ENCODE peak calls at places on chromosomes 2 and 18, in four cellular contexts. One of them, this sample, is unnamed.

GRCh38 chr2:140502951-140503630 is 1627.7 kb downstream of the LRP1B start:
- DNase-seq in IMR-90: peak; percentile 56
- DNase-seq in neural progenitor cell: no peak
- DNase-seq in HCT116: no peak
- DNase-seq in this sample: peak; percentile 89

GRCh38 chr2:109089602-109090300 is 39.3 kb upstream of the SH3RF3 start:
- DNase-seq in neural progenitor cell: no peak
- DNase-seq in HCT116: no peak
- DNase-seq in IMR-90: peak; percentile 73
- DNase-seq in this sample: peak; percentile 54

GRCh38 chr18:32754508-32755263 is 18.1 kb downstream of the KLHL14 start:
- DNase-seq in HCT116: no peak
- DNase-seq in neural progenitor cell: peak; percentile 59
- DNase-seq in IMR-90: no peak
- DNase-seq in this sample: no peak

GRCh38 chr2:240452471-240453256 is 17.2 kb downstream of the GPC1 start:
- DNase-seq in neural progenitor cell: peak; percentile 91
- DNase-seq in HCT116: no peak
- DNase-seq in IMR-90: peak; percentile 35
- DNase-seq in this sample: peak; percentile 61

GRCh38 chr2:120874876-120875275 is 139.2 kb downstream of the GLI2 start:
- DNase-seq in HCT116: no peak
- DNase-seq in IMR-90: no peak
- DNase-seq in neural progenitor cell: no peak
- DNase-seq in this sample: peak; percentile 26

GRCh38 chr18:78935406-78935805 is 44.2 kb upstream of the SALL3 start:
- DNase-seq in HCT116: no peak
- DNase-seq in IMR-90: no peak
- DNase-seq in neural progenitor cell: no peak
- DNase-seq in this sample: no peak

GRCh38 chr2:169221745-169222369 is 140.5 kb downstream of the LRP2 start:
- DNase-seq in neural progenitor cell: no peak
- DNase-seq in IMR-90: no peak
- DNase-seq in HCT116: peak; percentile 24
- DNase-seq in this sample: peak; percentile 20

GRCh38 chr2:200335657-200336056 is 29.2 kb downstream of the SPATS2L start:
- DNase-seq in HCT116: no peak
- DNase-seq in neural progenitor cell: no peak
- DNase-seq in IMR-90: no peak
- DNase-seq in this sample: no peak

GRCh38 chr2:126664234-126664633 is 8.3 kb downstream of the GYPC start:
- DNase-seq in IMR-90: no peak
- DNase-seq in HCT116: no peak
- DNase-seq in neural progenitor cell: no peak
- DNase-seq in this sample: no peak

GRCh38 chr18:7370812-7371211 is 139.9 kb downstream of the LRRC30 start:
- DNase-seq in neural progenitor cell: no peak
- DNase-seq in HCT116: no peak
- DNase-seq in IMR-90: no peak
- DNase-seq in this sample: no peak

GRCh38 chr2:106867231-106867943 is 18.6 kb downstream of the ST6GAL2 start:
- DNase-seq in IMR-90: no peak
- DNase-seq in neural progenitor cell: peak; percentile 54
- DNase-seq in HCT116: no peak
- DNase-seq in this sample: no peak

GRCh38 chr2:32748158-32748557 is 120.3 kb downstream of the TTC27 start:
- DNase-seq in IMR-90: no peak
- DNase-seq in HCT116: no peak
- DNase-seq in neural progenitor cell: no peak
- DNase-seq in this sample: no peak

GRCh38 chr2:235564884-235565530 is 71.2 kb downstream of the AGAP1 start:
- DNase-seq in HCT116: no peak
- DNase-seq in IMR-90: no peak
- DNase-seq in neural progenitor cell: no peak
- DNase-seq in this sample: no peak

GRCh38 chr2:142100967-142101366 is 29.8 kb downstream of the LRP1B start:
- DNase-seq in HCT116: no peak
- DNase-seq in IMR-90: no peak
- DNase-seq in neural progenitor cell: no peak
- DNase-seq in this sample: no peak

GRCh38 chr2:170771049-170771937 is 1.1 kb downstream of the ERICH2 start:
- DNase-seq in IMR-90: peak; percentile 15
- DNase-seq in HCT116: peak; percentile 7
- DNase-seq in neural progenitor cell: peak; percentile 81
- DNase-seq in this sample: peak; percentile 54

GRCh38 chr2:119435148-119435952 is 3.7 kb downstream of the TMEM37 start:
- DNase-seq in neural progenitor cell: no peak
- DNase-seq in IMR-90: no peak
- DNase-seq in HCT116: no peak
- DNase-seq in this sample: no peak

GRCh38 chr18:75209129-75209951 is at the start of gene PTGR3:
- DNase-seq in IMR-90: peak; percentile 73
- DNase-seq in HCT116: peak; percentile 67
- DNase-seq in neural progenitor cell: peak; percentile 87
- DNase-seq in this sample: peak; percentile 85

GRCh38 chr18:21359746-21360145 is 117.7 kb downstream of the GREB1L start:
- DNase-seq in HCT116: no peak
- DNase-seq in neural progenitor cell: no peak
- DNase-seq in IMR-90: no peak
- DNase-seq in this sample: peak; percentile 68

GRCh38 chr2:98634406-98635092 is 26.2 kb downstream of the UNC50 start:
- DNase-seq in IMR-90: no peak
- DNase-seq in neural progenitor cell: peak; percentile 65
- DNase-seq in HCT116: peak; percentile 7
- DNase-seq in this sample: peak; percentile 20

GRCh38 chr2:75031906-75032803 is 73.7 kb downstream of the POLE4 start:
- DNase-seq in HCT116: no peak
- DNase-seq in neural progenitor cell: no peak
- DNase-seq in IMR-90: no peak
- DNase-seq in this sample: no peak

GRCh38 chr2:152573168-152573567 is 144.1 kb downstream of the PRPF40A start:
- DNase-seq in HCT116: peak; percentile 4
- DNase-seq in IMR-90: peak; percentile 93
- DNase-seq in neural progenitor cell: no peak
- DNase-seq in this sample: peak; percentile 96

GRCh38 chr2:176130153-176130916 is 830 bp downstream of the HOXD8 start:
- DNase-seq in IMR-90: no peak
- DNase-seq in neural progenitor cell: peak; percentile 76
- DNase-seq in HCT116: no peak
- DNase-seq in this sample: peak; percentile 86

GRCh38 chr2:71609029-71609428 is 155.7 kb downstream of the DYSF start:
- DNase-seq in HCT116: no peak
- DNase-seq in neural progenitor cell: no peak
- DNase-seq in IMR-90: no peak
- DNase-seq in this sample: no peak

GRCh38 chr2:121049141-121049540 is 235.9 kb downstream of the TFCP2L1 start:
- DNase-seq in neural progenitor cell: peak; percentile 48
- DNase-seq in IMR-90: no peak
- DNase-seq in HCT116: no peak
- DNase-seq in this sample: no peak

GRCh38 chr2:240433973-240434727 is 1.3 kb upstream of the GPC1 start:
- DNase-seq in HCT116: peak; percentile 81
- DNase-seq in IMR-90: peak; percentile 98
- DNase-seq in neural progenitor cell: no peak
- DNase-seq in this sample: peak; percentile 98

DNA sequence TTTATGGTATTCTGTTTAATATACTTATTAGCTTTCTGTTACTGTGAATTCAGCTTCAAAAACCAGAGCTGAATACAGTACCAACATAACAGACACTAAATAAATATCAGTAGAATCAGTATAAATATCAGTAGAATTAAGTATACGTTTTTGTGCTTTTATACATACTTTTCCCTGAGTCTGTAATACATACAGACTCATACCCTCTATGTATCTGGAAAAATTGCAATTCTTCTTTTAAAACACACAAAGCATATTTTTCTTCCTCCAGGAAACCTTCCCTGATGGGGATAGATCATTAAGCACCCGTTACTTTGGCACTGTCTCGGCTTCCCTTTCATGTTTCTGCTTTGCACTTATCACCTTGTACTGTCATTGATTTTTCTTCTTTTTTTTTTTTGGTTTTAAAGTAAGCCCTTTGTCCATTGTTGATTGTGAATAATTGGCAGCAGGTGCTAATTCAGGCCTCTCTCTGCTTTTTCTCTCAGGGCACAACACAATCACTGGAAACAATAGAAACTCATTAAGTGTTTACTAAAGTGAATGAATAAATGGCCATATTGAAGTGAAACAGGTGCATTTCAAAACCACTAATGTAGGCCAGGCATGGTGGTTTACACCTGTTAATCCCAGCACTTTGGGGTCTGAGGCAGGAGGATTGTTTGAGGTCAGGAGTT is 20.4 kb downstream of the SLC38A11 start:
- DNase-seq in HCT116: no peak
- DNase-seq in IMR-90: no peak
- DNase-seq in neural progenitor cell: no peak
- DNase-seq in this sample: no peak
- H3K27ac ChIP-seq in HCT116: no peak overlapping the region
- H3K27ac ChIP-seq in IMR-90: no peak overlapping the region
- H3K27ac ChIP-seq in neural progenitor cell: peak overlapping the region; percentile 14
- H3K27ac ChIP-seq in this sample: no peak overlapping the region

GRCh38 chr2:68435605-68436004 is 31.5 kb downstream of the FBXO48 start:
- DNase-seq in neural progenitor cell: no peak
- DNase-seq in IMR-90: peak; percentile 56
- DNase-seq in HCT116: no peak
- DNase-seq in this sample: peak; percentile 22

GRCh38 chr2:68438455-68439303 is 28.4 kb downstream of the FBXO48 start:
- DNase-seq in neural progenitor cell: no peak
- DNase-seq in HCT116: no peak
- DNase-seq in IMR-90: no peak
- DNase-seq in this sample: no peak

GRCh38 chr2:68432696-68433658 is 34.1 kb downstream of the FBXO48 start:
- DNase-seq in IMR-90: no peak
- DNase-seq in neural progenitor cell: no peak
- DNase-seq in HCT116: no peak
- DNase-seq in this sample: no peak

GRCh38 chr2:68434981-68435380 is 32.1 kb downstream of the FBXO48 start:
- DNase-seq in neural progenitor cell: no peak
- DNase-seq in HCT116: no peak
- DNase-seq in IMR-90: no peak
- DNase-seq in this sample: no peak

DNA sequence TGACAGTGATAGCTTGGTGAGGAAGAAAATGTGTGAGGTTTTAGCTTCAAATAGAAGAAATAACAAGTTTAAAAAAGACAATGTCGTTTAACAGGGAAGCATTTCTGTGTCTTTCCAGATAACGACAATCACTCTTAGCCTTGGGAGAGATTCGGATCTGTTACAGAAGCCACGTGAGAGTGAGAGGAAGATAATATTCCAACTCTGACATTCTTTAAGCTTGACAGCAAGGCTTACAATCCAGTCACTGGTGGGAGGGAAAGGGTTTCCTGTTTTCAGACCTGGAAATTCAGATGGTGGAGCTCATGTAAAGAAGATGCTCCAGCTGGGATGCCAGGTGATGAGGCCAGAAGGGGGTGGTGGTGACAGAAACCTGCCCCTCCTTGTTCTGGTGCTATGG is 30.8 kb downstream of the FBXO48 start:
- DNase-seq in HCT116: no peak
- DNase-seq in neural progenitor cell: no peak
- DNase-seq in IMR-90: peak; percentile 45
- DNase-seq in this sample: peak; percentile 28
- H2AFZ ChIP-seq in HCT116: no peak overlapping the region
- H2AFZ ChIP-seq in neural progenitor cell: peak overlapping the region; percentile 5
- H2AFZ ChIP-seq in IMR-90: peak overlapping the region; percentile 27
- H2AFZ ChIP-seq in this sample: peak overlapping the region; percentile 42

DNA sequence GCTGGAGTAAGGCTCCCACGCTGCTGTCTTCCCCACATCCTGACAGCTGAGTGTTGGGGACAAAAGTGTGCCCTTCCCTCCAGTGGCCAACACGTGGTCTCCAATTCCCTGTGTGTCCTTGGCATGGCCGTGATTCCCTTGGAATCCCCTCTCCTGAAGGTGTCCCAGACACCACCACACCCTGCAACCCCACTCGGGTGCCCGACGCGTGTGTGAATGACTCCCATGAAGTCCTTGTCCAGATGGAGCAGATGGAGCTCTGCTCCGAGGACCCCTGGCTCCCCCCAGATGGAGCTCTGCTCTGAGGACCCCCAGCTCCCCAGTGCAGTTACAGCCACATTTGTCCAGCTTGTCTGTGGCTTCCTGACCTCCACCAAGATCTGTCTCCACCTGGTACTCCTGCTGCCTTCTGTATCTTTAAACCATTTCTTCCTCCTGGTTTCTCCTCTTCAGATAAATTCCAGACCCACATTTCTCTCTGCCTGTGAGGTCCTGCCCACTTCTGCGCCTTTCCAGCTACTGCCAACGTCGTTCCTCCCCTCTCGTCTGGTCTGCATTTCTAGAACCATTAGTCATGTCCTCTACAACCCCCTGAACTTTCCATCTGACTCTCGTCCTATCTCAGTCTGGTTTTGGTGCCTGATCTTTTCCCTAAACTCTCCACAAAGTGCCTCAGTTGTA is 86.8 kb upstream of the PXDN start:
- DNase-seq in HCT116: no peak
- DNase-seq in IMR-90: peak; percentile 7
- DNase-seq in neural progenitor cell: no peak
- DNase-seq in this sample: peak; percentile 44
- H3K9ac ChIP-seq in HCT116: no peak overlapping the region
- H3K9ac ChIP-seq in IMR-90: no peak overlapping the region
- H3K9ac ChIP-seq in neural progenitor cell: no peak overlapping the region
- H3K9ac ChIP-seq in this sample: no peak overlapping the region

GRCh38 chr18:80200171-80200931 is 47.0 kb downstream of the PARD6G start:
- DNase-seq in HCT116: no peak
- DNase-seq in neural progenitor cell: peak; percentile 59
- DNase-seq in IMR-90: peak; percentile 17
- DNase-seq in this sample: peak; percentile 28
- H3K27ac ChIP-seq in HCT116: no peak overlapping the region
- H3K27ac ChIP-seq in neural progenitor cell: no peak overlapping the region
- H3K27ac ChIP-seq in IMR-90: no peak overlapping the region
- H3K27ac ChIP-seq in this sample: no peak overlapping the region

GRCh38 chr2:187590175-187590574 is 35.9 kb upstream of the TFPI start:
- DNase-seq in neural progenitor cell: no peak
- DNase-seq in HCT116: no peak
- DNase-seq in IMR-90: no peak
- DNase-seq in this sample: no peak
- H2AFZ ChIP-seq in neural progenitor cell: no peak overlapping the region
- H2AFZ ChIP-seq in HCT116: no peak overlapping the region
- H2AFZ ChIP-seq in IMR-90: no peak overlapping the region
- H2AFZ ChIP-seq in this sample: no peak overlapping the region